ENCODE peak calls at places on chromosomes 2 and 18, in six cellular contexts. One of them, this sample, is unnamed.

GRCh38 chr18:28961669-28962228 is 784.8 kb upstream of the CDH2 start:
- DNase-seq in GM13976: no peak
- DNase-seq in sigmoid colon: no peak
- DNase-seq in endodermal cell: peak
- DNase-seq in GM10248: no peak
- DNase-seq in fibroblast of pulmonary artery: peak
- DNase-seq in this sample: no peak

GRCh38 chr2:223058952-223059716 is 7.1 kb downstream of the KCNE4 start:
- DNase-seq in GM13976: no peak
- DNase-seq in sigmoid colon: no peak
- DNase-seq in endodermal cell: no peak
- DNase-seq in GM10248: no peak
- DNase-seq in fibroblast of pulmonary artery: no peak
- DNase-seq in this sample: no peak

GRCh38 chr2:68997401-68997800 is 15.6 kb upstream of the ANTXR1 start:
- DNase-seq in GM13976: no peak
- DNase-seq in sigmoid colon: no peak
- DNase-seq in endodermal cell: no peak
- DNase-seq in GM10248: no peak
- DNase-seq in fibroblast of pulmonary artery: no peak
- DNase-seq in this sample: no peak

GRCh38 chr2:172777431-172777830 is 41.8 kb downstream of the RAPGEF4 start:
- DNase-seq in GM13976: no peak
- DNase-seq in sigmoid colon: no peak
- DNase-seq in endodermal cell: no peak
- DNase-seq in GM10248: no peak
- DNase-seq in fibroblast of pulmonary artery: no peak
- DNase-seq in this sample: no peak

GRCh38 chr2:156333274-156333950 is 891 bp upstream of the NR4A2 start:
- DNase-seq in GM13976: peak
- DNase-seq in sigmoid colon: no peak
- DNase-seq in endodermal cell: no peak
- DNase-seq in GM10248: no peak
- DNase-seq in fibroblast of pulmonary artery: no peak
- DNase-seq in this sample: no peak

GRCh38 chr2:121721926-121722325 is 14.7 kb downstream of the NIFK start:
- DNase-seq in GM13976: no peak
- DNase-seq in sigmoid colon: peak
- DNase-seq in endodermal cell: no peak
- DNase-seq in GM10248: no peak
- DNase-seq in fibroblast of pulmonary artery: peak
- DNase-seq in this sample: no peak

GRCh38 chr2:204550738-204551137 is 5.5 kb downstream of the PARD3B start:
- DNase-seq in GM13976: no peak
- DNase-seq in sigmoid colon: no peak
- DNase-seq in endodermal cell: no peak
- DNase-seq in GM10248: no peak
- DNase-seq in fibroblast of pulmonary artery: peak
- DNase-seq in this sample: no peak

GRCh38 chr2:161068670-161069069 is 91.6 kb upstream of the TANK start:
- DNase-seq in GM13976: no peak
- DNase-seq in sigmoid colon: no peak
- DNase-seq in endodermal cell: no peak
- DNase-seq in GM10248: no peak
- DNase-seq in fibroblast of pulmonary artery: peak
- DNase-seq in this sample: no peak

GRCh38 chr2:100066856-100067255 is 75.5 kb downstream of the AFF3 start:
- DNase-seq in GM13976: no peak
- DNase-seq in sigmoid colon: no peak
- DNase-seq in endodermal cell: no peak
- DNase-seq in GM10248: no peak
- DNase-seq in fibroblast of pulmonary artery: no peak
- DNase-seq in this sample: no peak

GRCh38 chr2:148978736-148979135 is 59.8 kb upstream of the LYPD6B start:
- DNase-seq in GM13976: no peak
- DNase-seq in sigmoid colon: no peak
- DNase-seq in endodermal cell: no peak
- DNase-seq in GM10248: no peak
- DNase-seq in fibroblast of pulmonary artery: peak
- DNase-seq in this sample: no peak

GRCh38 chr2:97779141-97779540 is 65.8 kb downstream of the ZAP70 start:
- DNase-seq in GM13976: no peak
- DNase-seq in sigmoid colon: no peak
- DNase-seq in endodermal cell: peak
- DNase-seq in GM10248: no peak
- DNase-seq in fibroblast of pulmonary artery: no peak
- DNase-seq in this sample: no peak

GRCh38 chr2:39568561-39569006 is 97.1 kb upstream of the TMEM178A start:
- DNase-seq in GM13976: no peak
- DNase-seq in sigmoid colon: no peak
- DNase-seq in endodermal cell: no peak
- DNase-seq in GM10248: no peak
- DNase-seq in fibroblast of pulmonary artery: peak
- DNase-seq in this sample: no peak

GRCh38 chr2:54669677-54670484 is 53.6 kb upstream of the EML6 start:
- DNase-seq in GM13976: no peak
- DNase-seq in sigmoid colon: peak
- DNase-seq in endodermal cell: no peak
- DNase-seq in GM10248: no peak
- DNase-seq in fibroblast of pulmonary artery: peak
- DNase-seq in this sample: peak

GRCh38 chr2:46967990-46968647 is 52.5 kb upstream of the MCFD2 start:
- DNase-seq in GM13976: no peak
- DNase-seq in sigmoid colon: peak
- DNase-seq in endodermal cell: no peak
- DNase-seq in GM10248: no peak
- DNase-seq in fibroblast of pulmonary artery: peak
- DNase-seq in this sample: peak

GRCh38 chr18:79916128-79916494 is 35.3 kb downstream of the SLC66A2 start:
- DNase-seq in GM13976: no peak
- DNase-seq in sigmoid colon: no peak
- DNase-seq in endodermal cell: no peak
- DNase-seq in GM10248: no peak
- DNase-seq in fibroblast of pulmonary artery: no peak
- DNase-seq in this sample: no peak

GRCh38 chr2:139122711-139123158 is 342.5 kb upstream of the NXPH2 start:
- DNase-seq in GM13976: no peak
- DNase-seq in sigmoid colon: no peak
- DNase-seq in endodermal cell: no peak
- DNase-seq in GM10248: no peak
- DNase-seq in fibroblast of pulmonary artery: peak
- DNase-seq in this sample: no peak

GRCh38 chr2:206936456-206937222 is 2.7 kb upstream of the CPO start:
- DNase-seq in GM13976: no peak
- DNase-seq in sigmoid colon: no peak
- DNase-seq in endodermal cell: no peak
- DNase-seq in GM10248: no peak
- DNase-seq in fibroblast of pulmonary artery: peak
- DNase-seq in this sample: no peak

GRCh38 chr2:206942799-206943478 is 3.6 kb downstream of the CPO start:
- DNase-seq in GM13976: no peak
- DNase-seq in sigmoid colon: no peak
- DNase-seq in endodermal cell: no peak
- DNase-seq in GM10248: no peak
- DNase-seq in fibroblast of pulmonary artery: no peak
- DNase-seq in this sample: no peak

GRCh38 chr2:206937519-206937918 is 1.8 kb upstream of the CPO start:
- DNase-seq in GM13976: peak
- DNase-seq in sigmoid colon: no peak
- DNase-seq in endodermal cell: no peak
- DNase-seq in GM10248: peak
- DNase-seq in fibroblast of pulmonary artery: no peak
- DNase-seq in this sample: no peak

GRCh38 chr2:206936006-206936405 is 3.3 kb upstream of the CPO start:
- DNase-seq in GM13976: no peak
- DNase-seq in sigmoid colon: no peak
- DNase-seq in endodermal cell: no peak
- DNase-seq in GM10248: no peak
- DNase-seq in fibroblast of pulmonary artery: no peak
- DNase-seq in this sample: no peak

DNA sequence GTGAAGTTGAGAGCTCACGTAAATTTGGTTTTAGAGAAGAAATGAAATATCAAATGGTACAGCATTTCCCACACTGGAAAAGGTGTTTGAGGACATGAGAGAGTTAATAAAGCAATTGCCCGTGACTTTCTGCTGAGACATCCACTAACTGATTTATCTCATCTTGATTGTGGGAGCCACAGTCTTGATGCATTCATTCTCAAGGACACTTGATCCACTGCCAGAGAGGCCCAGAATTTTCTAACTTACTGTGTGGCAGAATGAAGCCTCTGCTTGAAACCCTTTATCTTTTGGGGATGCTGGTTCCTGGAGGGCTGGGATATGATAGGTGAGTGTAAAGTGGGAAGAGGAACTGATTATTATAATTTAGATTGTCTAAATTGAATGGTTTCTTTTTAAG is at the start of gene CPO:
- DNase-seq in GM13976: no peak
- DNase-seq in sigmoid colon: no peak
- DNase-seq in endodermal cell: no peak
- DNase-seq in GM10248: no peak
- DNase-seq in fibroblast of pulmonary artery: no peak
- DNase-seq in this sample: no peak
- TF ChIP-seq CTCF in GM13976: no peak
- TF ChIP-seq CTCF in sigmoid colon: no peak
- TF ChIP-seq CTCF in endodermal cell: no peak
- TF ChIP-seq CTCF in GM10248: no peak
- TF ChIP-seq CTCF in fibroblast of pulmonary artery: no peak
- TF ChIP-seq CTCF in this sample: no peak

DNA sequence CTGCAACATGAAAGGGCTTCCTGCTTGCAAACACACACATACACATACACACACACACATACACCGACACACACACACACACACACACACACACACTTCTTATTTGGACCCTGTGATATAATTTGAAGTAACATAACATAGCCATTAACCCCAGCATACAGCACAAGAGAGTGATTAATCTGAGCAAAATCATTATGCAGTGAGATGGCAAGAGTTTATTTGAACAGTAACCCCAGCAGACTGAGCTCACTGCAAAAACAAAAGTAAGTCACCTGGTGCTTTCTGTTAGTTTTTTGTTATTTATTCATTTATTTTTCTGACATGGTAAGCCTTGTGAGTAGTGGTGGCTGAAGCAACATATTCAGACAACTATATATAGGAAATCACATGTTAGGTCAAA is 93.7 kb downstream of the NOL4 start:
- DNase-seq in GM13976: no peak
- DNase-seq in sigmoid colon: no peak
- DNase-seq in endodermal cell: no peak
- DNase-seq in GM10248: no peak
- DNase-seq in fibroblast of pulmonary artery: no peak
- DNase-seq in this sample: no peak
- TF ChIP-seq CTCF in GM13976: no peak
- TF ChIP-seq CTCF in sigmoid colon: no peak
- TF ChIP-seq CTCF in endodermal cell: no peak
- TF ChIP-seq CTCF in GM10248: no peak
- TF ChIP-seq CTCF in fibroblast of pulmonary artery: no peak
- TF ChIP-seq CTCF in this sample: no peak

GRCh38 chr2:197137234-197137633 is 173.3 kb downstream of the ANKRD44 start:
- DNase-seq in GM13976: no peak
- DNase-seq in sigmoid colon: no peak
- DNase-seq in endodermal cell: no peak
- DNase-seq in GM10248: no peak
- DNase-seq in fibroblast of pulmonary artery: peak
- DNase-seq in this sample: no peak

GRCh38 chr2:197136452-197136851 is 174.1 kb downstream of the ANKRD44 start:
- DNase-seq in GM13976: no peak
- DNase-seq in sigmoid colon: no peak
- DNase-seq in endodermal cell: no peak
- DNase-seq in GM10248: no peak
- DNase-seq in fibroblast of pulmonary artery: no peak
- DNase-seq in this sample: no peak

GRCh38 chr2:197135806-197136205 is 174.8 kb downstream of the ANKRD44 start:
- DNase-seq in GM13976: no peak
- DNase-seq in sigmoid colon: no peak
- DNase-seq in endodermal cell: no peak
- DNase-seq in GM10248: no peak
- DNase-seq in fibroblast of pulmonary artery: no peak
- DNase-seq in this sample: no peak

GRCh38 chr2:197131558-197131855 is 179.1 kb downstream of the ANKRD44 start:
- DNase-seq in GM13976: peak
- DNase-seq in sigmoid colon: no peak
- DNase-seq in endodermal cell: no peak
- DNase-seq in GM10248: peak
- DNase-seq in fibroblast of pulmonary artery: no peak
- DNase-seq in this sample: no peak

GRCh38 chr2:197134206-197134605 is 176.4 kb downstream of the ANKRD44 start:
- DNase-seq in GM13976: no peak
- DNase-seq in sigmoid colon: no peak
- DNase-seq in endodermal cell: no peak
- DNase-seq in GM10248: no peak
- DNase-seq in fibroblast of pulmonary artery: no peak
- DNase-seq in this sample: no peak
- TF ChIP-seq CTCF in GM13976: no peak
- TF ChIP-seq CTCF in sigmoid colon: no peak
- TF ChIP-seq CTCF in endodermal cell: peak
- TF ChIP-seq CTCF in GM10248: no peak
- TF ChIP-seq CTCF in fibroblast of pulmonary artery: peak
- TF ChIP-seq CTCF in this sample: peak

DNA sequence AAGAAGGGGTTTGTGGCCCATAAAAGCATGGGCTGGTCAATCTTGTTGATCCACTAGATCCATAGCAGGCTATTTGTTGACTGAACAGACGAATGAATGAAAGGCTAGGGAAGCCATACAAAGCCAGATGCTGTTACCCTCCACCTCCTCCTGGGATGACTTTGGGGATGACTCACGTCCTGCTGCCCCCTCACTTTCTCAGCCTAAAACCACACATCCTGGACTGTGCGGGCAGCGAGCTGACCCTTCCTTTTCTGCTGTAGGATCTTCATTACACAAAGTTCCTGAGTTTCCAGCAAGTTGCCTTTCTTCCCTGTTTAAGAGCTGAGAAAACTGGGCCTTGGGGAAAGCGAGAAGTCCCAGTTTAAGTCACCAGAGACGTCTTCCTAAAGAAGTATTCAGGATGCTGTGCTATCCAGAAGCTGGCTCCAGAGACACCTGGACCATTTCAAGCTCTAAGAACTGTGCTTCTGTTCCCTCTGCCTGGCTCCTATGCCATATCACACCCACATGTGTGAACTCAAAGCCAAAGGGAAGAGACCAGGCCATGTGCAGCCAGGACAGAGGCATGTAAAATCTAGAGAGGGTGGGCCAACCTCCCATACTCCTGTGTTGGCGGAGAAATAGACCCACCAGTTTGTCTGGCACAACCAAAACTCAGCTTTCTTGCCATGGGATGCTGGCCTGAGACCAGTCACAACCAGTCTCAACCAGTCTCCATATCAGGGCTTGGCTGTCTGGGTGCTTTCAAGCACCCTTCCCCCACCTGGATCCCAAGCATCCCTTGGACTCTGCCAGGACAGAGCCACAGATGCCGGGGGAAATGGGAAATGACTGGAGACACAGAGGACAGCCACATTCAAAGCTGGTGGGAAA is 4.7 kb upstream of the SLC20A1 start:
- DNase-seq in GM13976: no peak
- DNase-seq in sigmoid colon: no peak
- DNase-seq in endodermal cell: no peak
- DNase-seq in GM10248: no peak
- DNase-seq in fibroblast of pulmonary artery: peak
- DNase-seq in this sample: no peak
- TF ChIP-seq CTCF in GM13976: no peak
- TF ChIP-seq CTCF in sigmoid colon: no peak
- TF ChIP-seq CTCF in endodermal cell: no peak
- TF ChIP-seq CTCF in GM10248: no peak
- TF ChIP-seq CTCF in fibroblast of pulmonary artery: no peak
- TF ChIP-seq CTCF in this sample: no peak

GRCh38 chr2:163736433-163737168 is 793 bp upstream of the FIGN start:
- DNase-seq in GM13976: peak
- DNase-seq in sigmoid colon: peak
- DNase-seq in endodermal cell: peak
- DNase-seq in GM10248: peak
- DNase-seq in fibroblast of pulmonary artery: peak
- DNase-seq in this sample: peak
- TF ChIP-seq CTCF in GM13976: no peak
- TF ChIP-seq CTCF in sigmoid colon: no peak
- TF ChIP-seq CTCF in endodermal cell: peak
- TF ChIP-seq CTCF in GM10248: no peak
- TF ChIP-seq CTCF in fibroblast of pulmonary artery: peak
- TF ChIP-seq CTCF in this sample: peak